ENCODE peak calls at places on chromosomes 2 and 18, in seven cellular contexts. S is fibroblast of lung; K is tibial artery; D is tibial nerve; J is cardiac muscle cell; E is SK-N-SH; H is effector memory CD4-positive, alpha-beta T cell. I is an unnamed sample.
A peak's percentile ranks its signal among the peaks of the same experiment; 100 is the strongest.

GRCh38 chr2:239687441-239687840 is 286.6 kb upstream of the HDAC4 start:
- DNase-seq in S (no peak), K (peak; percentile 27), D (no peak), J (no peak), E (no peak), H (no peak), I (no peak)

GRCh38 chr2:63712748-63713147 is 124.0 kb downstream of the MDH1 start:
- DNase-seq in S (peak; percentile 5), K (no peak), D (no peak), J (no peak), E (no peak), H (no peak), I (no peak)

GRCh38 chr2:216918088-216918680 is 58.3 kb upstream of the TNP1 start:
- DNase-seq in S (peak; percentile 70), K (no peak), D (peak; percentile 29), J (peak; percentile 41), E (no peak), H (no peak), I (no peak)

GRCh38 chr2:88815243-88816096 is 124.0 kb downstream of the RPIA start:
- DNase-seq in S (no peak), K (no peak), D (no peak), J (no peak), E (no peak), H (no peak), I (no peak)

GRCh38 chr2:177989029-177989885 is 83.3 kb downstream of the PDE11A start:
- DNase-seq in S (peak; percentile 94), K (no peak), D (no peak), J (no peak), E (no peak), H (no peak), I (no peak)

GRCh38 chr2:157784169-157784822 is 91.8 kb downstream of the ACVR1 start:
- DNase-seq in S (peak; percentile 84), K (peak; percentile 87), D (no peak), J (peak; percentile 40), E (no peak), H (no peak), I (peak; percentile 17)

GRCh38 chr18:2894841-2895370 is 48.1 kb downstream of the EMILIN2 start:
- DNase-seq in S (no peak), K (no peak), D (no peak), J (no peak), E (no peak), H (no peak), I (no peak)

GRCh38 chr2:128372621-128373341 is 54.1 kb upstream of the HS6ST1 start:
- DNase-seq in S (no peak), K (peak; percentile 60), D (no peak), J (no peak), E (no peak), H (no peak), I (no peak)

GRCh38 chr18:40672590-40672989 is 1282.4 kb upstream of the PIK3C3 start:
- DNase-seq in S (peak; percentile 68), K (no peak), D (no peak), J (no peak), E (no peak), H (no peak), I (no peak)

GRCh38 chr2:37877457-37878315 is 47.4 kb upstream of the RMDN2 start:
- DNase-seq in S (peak; percentile 45), K (no peak), D (peak; percentile 68), J (peak; percentile 79), E (peak; percentile 75), H (no peak), I (no peak)

GRCh38 chr2:168132389-168132788 is 115.0 kb downstream of the STK39 start:
- DNase-seq in S (no peak), K (no peak), D (no peak), J (no peak), E (no peak), H (no peak), I (no peak)

GRCh38 chr2:134132487-134132857 is 121.4 kb upstream of the MGAT5 start:
- DNase-seq in S (no peak), K (no peak), D (no peak), J (no peak), E (no peak), H (no peak), I (no peak)

GRCh38 chr2:69969126-69969983 is 7.9 kb upstream of the ASPRV1 start:
- DNase-seq in S (no peak), K (no peak), D (no peak), J (no peak), E (no peak), H (no peak), I (no peak)

GRCh38 chr2:226423498-226423960 is 376.1 kb downstream of the IRS1 start:
- DNase-seq in S (peak; percentile 61), K (no peak), D (peak; percentile 10), J (no peak), E (no peak), H (peak; percentile 8), I (peak; percentile 18)

GRCh38 chr2:231621051-231621879 is 28.6 kb downstream of the TEX44 start:
- DNase-seq in S (no peak), K (no peak), D (no peak), J (peak; percentile 51), E (no peak), H (no peak), I (peak; percentile 19)

GRCh38 chr2:236010920-236011685 is 157.1 kb downstream of the GBX2 start:
- DNase-seq in S (no peak), K (no peak), D (no peak), J (no peak), E (no peak), H (no peak), I (no peak)

GRCh38 chr2:225288986-225289385 is 110.5 kb upstream of the NYAP2 start:
- DNase-seq in S (peak; percentile 40), K (no peak), D (no peak), J (no peak), E (no peak), H (no peak), I (no peak)

GRCh38 chr2:231189571-231190495 is 8.6 kb upstream of the ARMC9 start:
- DNase-seq in S (peak; percentile 30), K (peak; percentile 94), D (peak; percentile 45), J (peak; percentile 66), E (no peak), H (no peak), I (no peak)

GRCh38 chr18:70363861-70364260 is 75.0 kb downstream of the SOCS6 start:
- DNase-seq in S (peak; percentile 64), K (no peak), D (no peak), J (peak; percentile 70), E (no peak), H (no peak), I (no peak)

GRCh38 chr18:70362258-70362657 is 73.4 kb downstream of the SOCS6 start:
- DNase-seq in S (no peak), K (no peak), D (no peak), J (no peak), E (no peak), H (no peak), I (no peak)

GRCh38 chr18:70366670-70367069 is 77.8 kb downstream of the SOCS6 start:
- DNase-seq in S (peak; percentile 52), K (no peak), D (no peak), J (peak; percentile 29), E (no peak), H (no peak), I (no peak)

GRCh38 chr18:70366174-70366573 is 77.3 kb downstream of the SOCS6 start:
- DNase-seq in S (peak; percentile 46), K (no peak), D (no peak), J (peak; percentile 30), E (no peak), H (no peak), I (no peak)

DNA sequence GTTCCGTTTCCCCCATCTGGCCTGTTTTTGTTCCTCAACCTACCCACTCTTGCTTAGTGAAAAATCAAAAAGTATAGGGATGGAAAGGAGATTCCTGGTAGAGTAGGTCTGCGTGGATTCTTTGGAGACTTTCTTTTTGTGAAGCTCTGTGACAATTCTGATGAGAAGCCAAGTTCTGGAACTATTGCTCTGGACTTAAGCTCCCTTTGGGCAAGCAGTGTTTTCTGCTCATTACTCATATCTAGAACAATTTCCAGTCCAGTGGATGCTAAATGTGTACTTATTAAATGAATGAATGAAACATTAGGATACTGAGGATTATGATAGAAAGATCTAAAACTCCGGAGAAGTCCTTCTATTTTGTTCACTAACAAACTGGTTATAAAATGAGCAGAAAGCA is 76.5 kb downstream of the SOCS6 start:
- DNase-seq in S (peak; percentile 38), K (no peak), D (no peak), J (no peak), E (no peak), H (no peak), I (no peak)
- H3K27ac ChIP-seq in S (no peak overlapping the region), K (no peak overlapping the region), D (no peak overlapping the region), J (no peak overlapping the region), E (no peak overlapping the region), H (no peak overlapping the region), I (no peak overlapping the region)

GRCh38 chr2:33202641-33203345 is 256.0 kb downstream of the LTBP1 start:
- DNase-seq in S (no peak), K (no peak), D (no peak), J (no peak), E (no peak), H (no peak), I (no peak)

GRCh38 chr2:33195891-33196290 is 249.1 kb downstream of the LTBP1 start:
- DNase-seq in S (no peak), K (no peak), D (no peak), J (no peak), E (no peak), H (no peak), I (no peak)

GRCh38 chr2:33196700-33197099 is 249.9 kb downstream of the LTBP1 start:
- DNase-seq in S (no peak), K (no peak), D (no peak), J (no peak), E (no peak), H (no peak), I (no peak)

DNA sequence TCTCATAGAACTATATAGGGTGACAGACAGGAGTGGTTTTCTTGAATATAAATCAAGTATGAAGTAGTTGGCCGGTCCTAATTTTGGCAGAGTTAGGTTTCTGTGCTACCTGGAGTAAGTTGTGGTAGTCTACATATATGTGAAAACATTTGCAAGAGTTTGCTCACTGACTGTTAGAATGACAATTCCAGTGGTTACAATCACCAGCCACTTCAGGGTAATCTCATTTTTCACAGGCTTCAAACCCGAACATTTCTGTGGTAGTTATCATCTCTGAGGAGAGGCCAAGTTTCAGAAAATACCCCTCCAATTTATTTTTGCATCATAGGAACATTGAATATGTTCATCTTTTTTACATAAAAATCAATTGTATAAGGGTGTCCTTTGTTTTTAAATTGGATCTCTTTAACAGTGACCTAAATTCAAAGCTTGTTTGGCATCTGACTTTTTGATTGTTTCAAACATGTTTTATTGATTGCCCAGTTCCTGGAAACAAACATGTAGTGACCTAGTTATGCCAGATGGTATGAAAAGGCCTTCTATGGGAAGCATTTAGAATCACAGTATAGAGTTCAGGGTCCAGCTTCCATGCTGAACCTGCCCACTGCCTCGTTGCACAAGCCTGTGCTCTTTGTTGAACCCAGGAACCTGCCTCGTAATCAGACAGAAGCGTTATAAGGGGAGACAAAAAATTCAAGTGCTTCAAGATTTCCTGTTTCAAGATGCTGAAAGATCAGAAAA is 250.6 kb downstream of the LTBP1 start:
- DNase-seq in S (peak; percentile 65), K (no peak), D (no peak), J (no peak), E (no peak), H (no peak), I (no peak)
- H3K27ac ChIP-seq in S (no peak overlapping the region), K (peak overlapping the region; percentile 46), D (no peak overlapping the region), J (peak overlapping the region; percentile 21), E (no peak overlapping the region), H (no peak overlapping the region), I (no peak overlapping the region)

GRCh38 chr2:222864296-222864695 is 3.5 kb downstream of the ACSL3 start:
- DNase-seq in S (peak; percentile 77), K (no peak), D (peak; percentile 24), J (peak; percentile 79), E (no peak), H (no peak), I (no peak)
- H3K27ac ChIP-seq in S (no peak overlapping the region), K (no peak overlapping the region), D (no peak overlapping the region), J (peak overlapping the region; percentile 42), E (no peak overlapping the region), H (no peak overlapping the region), I (peak overlapping the region; percentile 22)

GRCh38 chr18:45517181-45517741 is 98.0 kb upstream of the SLC14A2 start:
- DNase-seq in S (peak; percentile 79), K (peak; percentile 88), D (peak; percentile 64), J (peak; percentile 33), E (no peak), H (no peak), I (no peak)
- H3K27ac ChIP-seq in S (no peak overlapping the region), K (peak overlapping the region; percentile 88), D (peak overlapping the region; percentile 35), J (no peak overlapping the region), E (no peak overlapping the region), H (no peak overlapping the region), I (no peak overlapping the region)

I was measured in substantia nigra.